ENCODE peak calls at places on chromosome 9, in four cellular contexts. S, J, F and L are unnamed samples.

GRCh38 chr9:128484686-128485413 is 19.7 kb upstream of the GLE1 start:
- DNase-seq in S (no peak), J (no peak), F (no peak), L (no peak)

GRCh38 chr9:133489253-133490190 is 10.6 kb upstream of the SLC2A6 start:
- DNase-seq in S (no peak), J (no peak), F (no peak), L (no peak)

GRCh38 chr9:127586537-127586936 is 25.5 kb upstream of the STXBP1 start:
- DNase-seq in S (peak), J (no peak), F (peak), L (no peak)

GRCh38 chr9:16705121-16705604 is 165.3 kb downstream of the BNC2 start:
- DNase-seq in S (peak), J (peak), F (peak), L (no peak)

GRCh38 chr9:17600962-17601593 is 22.2 kb downstream of the SH3GL2 start:
- DNase-seq in S (no peak), J (no peak), F (no peak), L (no peak)

GRCh38 chr9:114495992-114496391 is 9.3 kb downstream of the WHRN start:
- DNase-seq in S (no peak), J (no peak), F (no peak), L (no peak)

GRCh38 chr9:16202913-16203734 is 650.3 kb downstream of the CCDC171 start:
- DNase-seq in S (no peak), J (no peak), F (no peak), L (no peak)

GRCh38 chr9:70135176-70135575 is 91.5 kb downstream of the MAMDC2 start:
- DNase-seq in S (no peak), J (no peak), F (no peak), L (no peak)

GRCh38 chr9:134329576-134329855 is 3.3 kb downstream of the RXRA start:
- DNase-seq in S (peak), J (no peak), F (no peak), L (no peak)

GRCh38 chr9:95266649-95267048 is 50.9 kb downstream of the FANCC start:
- DNase-seq in S (no peak), J (no peak), F (no peak), L (peak)

GRCh38 chr9:89600831-89601230 is 4.0 kb upstream of the GADD45G start:
- DNase-seq in S (no peak), J (no peak), F (no peak), L (no peak)

GRCh38 chr9:99465231-99465891 is 243.3 kb downstream of the SEC61B start:
- DNase-seq in S (no peak), J (no peak), F (no peak), L (no peak)

GRCh38 chr9:34723141-34723540 is 13.2 kb upstream of the CCL21 start:
- DNase-seq in S (no peak), J (no peak), F (no peak), L (no peak)

GRCh38 chr9:110847661-110848060 is 179.1 kb downstream of the MUSK start:
- DNase-seq in S (no peak), J (no peak), F (no peak), L (no peak)

GRCh38 chr9:127796899-127797370 is 5.7 kb upstream of the FPGS start:
- DNase-seq in S (no peak), J (no peak), F (no peak), L (no peak)

GRCh38 chr9:71210326-71210725 is 88.9 kb upstream of the TRPM3 start:
- DNase-seq in S (no peak), J (no peak), F (no peak), L (no peak)

GRCh38 chr9:121034529-121034928 is 15.5 kb downstream of the C5 start:
- DNase-seq in S (no peak), J (no peak), F (no peak), L (no peak)

GRCh38 chr9:137757139-137757538 is 120.4 kb upstream of the CACNA1B start:
- DNase-seq in S (peak), J (no peak), F (peak), L (no peak)

DNA sequence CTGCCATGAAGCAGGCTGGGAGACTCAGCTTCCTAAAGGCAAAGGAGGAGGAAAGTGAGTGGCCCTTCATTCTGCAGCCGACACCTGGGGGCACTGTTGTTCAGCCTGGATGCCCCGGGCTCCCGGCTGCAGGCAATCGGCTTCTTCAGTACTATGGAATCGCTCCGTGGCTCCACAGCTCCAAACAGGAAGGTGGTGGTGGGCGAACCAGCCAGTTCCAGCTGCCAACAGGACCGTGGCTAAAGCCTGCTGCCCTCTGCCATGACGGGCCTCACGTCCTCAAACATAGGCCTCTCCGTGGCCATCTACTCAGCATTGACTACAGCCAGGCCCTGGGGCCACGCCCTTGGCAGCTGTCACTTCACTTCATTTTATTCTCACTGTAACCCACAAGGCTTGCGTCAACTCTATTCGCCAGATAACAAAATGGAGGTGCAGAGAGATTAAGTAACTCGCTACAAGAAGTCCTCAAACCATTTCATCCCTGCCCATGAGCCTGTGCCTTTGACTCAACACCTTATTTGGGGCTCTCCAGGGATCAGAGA is 38.1 kb downstream of the PAX5 start:
- DNase-seq in S (no peak), J (peak), F (peak), L (no peak)
- H3K4me3 ChIP-seq in S (no peak), J (no peak), F (peak), L (peak)

GRCh38 chr9:468766-469496 is 254.3 kb downstream of the DOCK8 start:
- DNase-seq in S (no peak), J (no peak), F (no peak), L (no peak)
- H3K4me3 ChIP-seq in S (peak), J (no peak), F (peak), L (peak)

GRCh38 chr9:124267271-124267807 is 9.6 kb downstream of the NEK6 start:
- DNase-seq in S (peak), J (no peak), F (no peak), L (no peak)
- H3K4me3 ChIP-seq in S (no peak), J (no peak), F (no peak), L (peak)

GRCh38 chr9:2623866-2624682 is 2.5 kb downstream of the VLDLR start:
- DNase-seq in S (no peak), J (no peak), F (no peak), L (no peak)
- H3K4me3 ChIP-seq in S (peak), J (no peak), F (peak), L (no peak)